ENCODE peak calls at places on chromosomes 7 and 10, in four cellular contexts. One of them, this sample, is unnamed. For H3K4me1 and H3K27me3, the result is how much of the 10 kb centered on the place peaks cover.

GRCh38 chr10:1978593-1978992 is 241.3 kb upstream of the ADARB2 start:
- DNase-seq in CD8-positive, alpha-beta memory T cell: no peak
- DNase-seq in heart left ventricle: no peak
- DNase-seq in GM12878: no peak
- DNase-seq in this sample: no peak

GRCh38 chr7:138776156-138776833 is 21.5 kb upstream of the TMEM213 start:
- DNase-seq in CD8-positive, alpha-beta memory T cell: no peak
- DNase-seq in heart left ventricle: no peak
- DNase-seq in GM12878: no peak
- DNase-seq in this sample: no peak

GRCh38 chr7:95011156-95011928 is 103.9 kb downstream of the PPP1R9A start:
- DNase-seq in CD8-positive, alpha-beta memory T cell: no peak
- DNase-seq in heart left ventricle: no peak
- DNase-seq in GM12878: no peak
- DNase-seq in this sample: no peak

GRCh38 chr7:138254444-138254843 is 178.2 kb downstream of the AKR1D1 start:
- DNase-seq in CD8-positive, alpha-beta memory T cell: no peak
- DNase-seq in heart left ventricle: no peak
- DNase-seq in GM12878: no peak
- DNase-seq in this sample: no peak

GRCh38 chr7:35003679-35004278 is 33.5 kb downstream of the DPY19L1 start:
- DNase-seq in CD8-positive, alpha-beta memory T cell: no peak
- DNase-seq in heart left ventricle: peak
- DNase-seq in GM12878: no peak
- DNase-seq in this sample: peak

GRCh38 chr10:99339077-99339476 is 9.9 kb downstream of the CNNM1 start:
- DNase-seq in CD8-positive, alpha-beta memory T cell: no peak
- DNase-seq in heart left ventricle: no peak
- DNase-seq in GM12878: no peak
- DNase-seq in this sample: no peak

GRCh38 chr10:74255214-74255613 is 104.2 kb downstream of the ADK start:
- DNase-seq in CD8-positive, alpha-beta memory T cell: no peak
- DNase-seq in heart left ventricle: no peak
- DNase-seq in GM12878: no peak
- DNase-seq in this sample: no peak

GRCh38 chr10:88346151-88346977 is 236.8 kb downstream of the RNLS start:
- DNase-seq in CD8-positive, alpha-beta memory T cell: no peak
- DNase-seq in heart left ventricle: no peak
- DNase-seq in GM12878: no peak
- DNase-seq in this sample: no peak

GRCh38 chr7:136958016-136958415 is 89.6 kb downstream of the CHRM2 start:
- DNase-seq in CD8-positive, alpha-beta memory T cell: no peak
- DNase-seq in heart left ventricle: no peak
- DNase-seq in GM12878: no peak
- DNase-seq in this sample: no peak

GRCh38 chr7:134421998-134422397 is 36.9 kb downstream of the AKR1B1 start:
- DNase-seq in CD8-positive, alpha-beta memory T cell: no peak
- DNase-seq in heart left ventricle: no peak
- DNase-seq in GM12878: no peak
- DNase-seq in this sample: no peak

GRCh38 chr7:69883399-69883821 is 285.1 kb downstream of the AUTS2 start:
- DNase-seq in CD8-positive, alpha-beta memory T cell: no peak
- DNase-seq in heart left ventricle: no peak
- DNase-seq in GM12878: no peak
- DNase-seq in this sample: no peak

GRCh38 chr7:69640925-69641594 is 42.8 kb downstream of the AUTS2 start:
- DNase-seq in CD8-positive, alpha-beta memory T cell: no peak
- DNase-seq in heart left ventricle: no peak
- DNase-seq in GM12878: no peak
- DNase-seq in this sample: no peak

GRCh38 chr7:102473271-102473991 is 5.3 kb downstream of the POLR2J start:
- DNase-seq in CD8-positive, alpha-beta memory T cell: no peak
- DNase-seq in heart left ventricle: peak
- DNase-seq in GM12878: no peak
- DNase-seq in this sample: peak
- H3K27ac ChIP-seq in CD8-positive, alpha-beta memory T cell: no peak
- H3K27ac ChIP-seq in heart left ventricle: no peak
- H3K27ac ChIP-seq in GM12878: no peak
- H3K27ac ChIP-seq in this sample: no peak

DNA sequence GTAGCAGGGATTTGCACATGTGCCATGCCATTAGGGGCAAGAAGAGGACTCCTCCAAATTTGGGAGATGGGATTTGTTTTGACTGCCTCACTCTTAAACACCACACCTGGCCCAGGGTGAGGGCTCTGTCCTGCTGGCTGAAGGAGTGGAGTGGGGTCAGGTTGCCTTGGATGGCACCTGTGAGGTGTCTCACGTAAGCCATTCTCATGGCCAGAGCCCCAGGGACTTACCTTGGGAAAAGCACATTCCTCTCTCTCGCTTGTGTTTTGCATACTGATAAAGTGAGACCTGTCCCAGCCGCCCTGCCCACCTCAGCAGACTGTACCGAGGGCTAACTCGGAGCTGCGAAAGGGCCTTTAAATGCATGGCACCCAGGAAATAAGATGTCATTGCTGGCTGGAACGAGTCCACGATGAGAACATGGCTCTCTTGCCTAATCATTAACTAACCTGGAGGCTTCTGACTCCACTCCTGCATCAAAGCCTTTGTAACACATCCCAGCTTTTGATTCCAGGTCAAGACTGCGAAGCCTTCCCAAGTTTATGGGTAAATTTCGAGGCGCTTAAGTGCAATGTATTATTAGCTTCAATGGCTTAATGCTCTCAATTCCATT is 184.0 kb upstream of the RNF32 start:
- DNase-seq in CD8-positive, alpha-beta memory T cell: no peak
- DNase-seq in heart left ventricle: no peak
- DNase-seq in GM12878: no peak
- DNase-seq in this sample: no peak
- H3K4me1 ChIP-seq in CD8-positive, alpha-beta memory T cell: under half
- H3K4me1 ChIP-seq in heart left ventricle: under half
- H3K4me1 ChIP-seq in GM12878: under half
- H3K4me1 ChIP-seq in this sample: under half

GRCh38 chr10:101040061-101040460 is 9.0 kb downstream of the SFXN3 start:
- DNase-seq in CD8-positive, alpha-beta memory T cell: no peak
- DNase-seq in heart left ventricle: peak
- DNase-seq in GM12878: no peak
- DNase-seq in this sample: no peak
- H3K27me3 ChIP-seq in CD8-positive, alpha-beta memory T cell: under half
- H3K27me3 ChIP-seq in heart left ventricle: under half
- H3K27me3 ChIP-seq in GM12878: under half
- H3K27me3 ChIP-seq in this sample: under half

DNA sequence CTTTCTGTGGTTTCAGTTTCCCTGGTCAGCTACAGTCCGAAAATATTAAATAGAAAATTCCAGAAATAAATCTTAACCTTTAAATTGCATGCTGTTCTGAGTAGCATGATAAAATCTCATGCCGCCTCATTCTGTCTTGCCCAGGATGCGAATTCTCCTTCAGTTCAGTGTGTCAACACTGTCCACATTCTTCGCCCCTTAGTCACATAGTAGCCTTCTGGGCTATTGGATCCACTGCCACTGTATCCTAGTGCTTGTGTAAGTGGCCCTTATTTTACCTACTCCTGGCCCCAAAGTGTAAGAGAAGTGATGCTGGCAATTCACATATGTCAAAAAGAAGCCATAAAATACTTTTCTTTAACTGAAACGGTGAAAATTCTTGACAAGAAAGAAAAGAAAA is 129.6 kb downstream of the ZWINT start:
- DNase-seq in CD8-positive, alpha-beta memory T cell: no peak
- DNase-seq in heart left ventricle: no peak
- DNase-seq in GM12878: no peak
- DNase-seq in this sample: no peak
- H3K27ac ChIP-seq in CD8-positive, alpha-beta memory T cell: no peak
- H3K27ac ChIP-seq in heart left ventricle: no peak
- H3K27ac ChIP-seq in GM12878: no peak
- H3K27ac ChIP-seq in this sample: no peak